ENCODE peak calls at places on chromosomes 4 and X, in six cellular contexts. J is M059J, N is osteocyte, C is erythroblast, U is WTC11, A is retinal pigment epithelial cell. T is an unnamed sample.

GRCh38 chrX:18884916-18885315 is 99.0 kb downstream of the PHKA2 start:
- DNase-seq in J (no peak), N (no peak), C (no peak), U (no peak), A (no peak), T (no peak)

GRCh38 chr4:73917081-73917501 is 47.9 kb downstream of the CXCL1 start:
- DNase-seq in J (peak; percentile 93), N (no peak), C (no peak), U (no peak), A (peak; percentile 98), T (no peak)

GRCh38 chr4:37892641-37893040 is 1.8 kb downstream of the TBC1D1 start:
- DNase-seq in J (no peak), N (no peak), C (no peak), U (no peak), A (no peak), T (no peak)

GRCh38 chr4:84279678-84280077 is 219.4 kb downstream of the NKX6-1 start:
- DNase-seq in J (peak; percentile 24), N (no peak), C (no peak), U (no peak), A (peak; percentile 87), T (no peak)

GRCh38 chr4:94743838-94744237 is 13.9 kb upstream of the BMPR1B start:
- DNase-seq in J (no peak), N (no peak), C (no peak), U (no peak), A (no peak), T (no peak)

GRCh38 chr4:185656467-185656890 is 121.2 kb upstream of the PDLIM3 start:
- DNase-seq in J (peak; percentile 30), N (no peak), C (no peak), U (peak; percentile 47), A (peak; percentile 35), T (no peak)

GRCh38 chr4:185859106-185859505 is 47.1 kb upstream of the SORBS2 start:
- DNase-seq in J (no peak), N (no peak), C (no peak), U (no peak), A (peak; percentile 80), T (no peak)

GRCh38 chr4:174496631-174497442 is 25.5 kb downstream of the HPGD start:
- DNase-seq in J (no peak), N (no peak), C (peak; percentile 8), U (no peak), A (no peak), T (no peak)

GRCh38 chr4:164251257-164251656 is 502.7 kb upstream of the SMIM31 start:
- DNase-seq in J (peak; percentile 38), N (no peak), C (no peak), U (no peak), A (no peak), T (no peak)

GRCh38 chr4:53840643-53841042 is 223.8 kb downstream of the CHIC2 start:
- DNase-seq in J (peak; percentile 8), N (no peak), C (no peak), U (no peak), A (peak; percentile 5), T (no peak)

GRCh38 chr4:100898844-100899243 is 381.0 kb upstream of the EMCN start:
- DNase-seq in J (no peak), N (no peak), C (no peak), U (no peak), A (no peak), T (no peak)

GRCh38 chr4:1207603-1208265 is 35.4 kb upstream of the SPON2 start:
- DNase-seq in J (peak; percentile 24), N (peak; percentile 88), C (no peak), U (peak; percentile 11), A (no peak), T (peak; percentile 68)

T was measured in type B pancreatic cell.